ENCODE peak calls at places on chromosomes 11 and 22, in four cellular contexts. L, O, C and M are unnamed samples.

GRCh38 chr11:66007201-66007634 is 4.6 kb upstream of the CST6 start:
- DNase-seq in L (peak; percentile 81), O (no peak), C (no peak), M (no peak)

GRCh38 chr22:46072030-46072881 is 78.1 kb upstream of the PPARA start:
- DNase-seq in L (peak; percentile 46), O (peak; percentile 74), C (peak; percentile 47), M (peak; percentile 72)

GRCh38 chr11:122097419-122098001 is 18.5 kb downstream of the BLID start:
- DNase-seq in L (no peak), O (no peak), C (no peak), M (no peak)

GRCh38 chr11:548700-549603 is 11.6 kb downstream of the LMNTD2 start:
- DNase-seq in L (peak; percentile 54), O (no peak), C (no peak), M (no peak)

GRCh38 chr11:6259638-6260019 is at the start of gene CCKBR:
- DNase-seq in L (peak; percentile 68), O (no peak), C (no peak), M (no peak)

GRCh38 chr11:100851584-100852152 is 164.6 kb downstream of the ARHGAP42 start:
- DNase-seq in L (no peak), O (no peak), C (no peak), M (no peak)

GRCh38 chr11:129302386-129303101 is 73.1 kb upstream of the BARX2 start:
- DNase-seq in L (no peak), O (no peak), C (no peak), M (no peak)

GRCh38 chr11:90250970-90251369 is 28.1 kb upstream of the CHORDC1 start:
- DNase-seq in L (no peak), O (no peak), C (no peak), M (no peak)

GRCh38 chr11:13333456-13333957 is 55.9 kb downstream of the BMAL1 start:
- DNase-seq in L (no peak), O (no peak), C (no peak), M (no peak)

GRCh38 chr11:41659990-41660389 is 200.5 kb upstream of the LRRC4C start:
- DNase-seq in L (no peak), O (no peak), C (no peak), M (no peak)

GRCh38 chr11:118434123-118434552 is 2.2 kb upstream of the KMT2A start:
- DNase-seq in L (no peak), O (no peak), C (no peak), M (no peak)
- H3K27me3 ChIP-seq in L (no peaks in the 10 kb centered on the region), O (no peaks in the 10 kb centered on the region), C (no peaks in the 10 kb centered on the region), M (no peaks in the 10 kb centered on the region)

GRCh38 chr11:9263840-9264380 is 1.2 kb downstream of the DENND5A start:
- DNase-seq in L (no peak), O (no peak), C (no peak), M (no peak)

GRCh38 chr11:9266132-9266736 is 1.1 kb upstream of the DENND5A start:
- DNase-seq in L (no peak), O (no peak), C (no peak), M (no peak)

GRCh38 chr11:9265211-9266131 is at the start of gene DENND5A:
- DNase-seq in L (peak; percentile 91), O (peak; percentile 84), C (peak; percentile 85), M (no peak)

GRCh38 chr11:9264381-9265210 is 554 bp downstream of the DENND5A start:
- DNase-seq in L (peak; percentile 22), O (peak; percentile 64), C (peak; percentile 73), M (no peak)

GRCh38 chr11:9260182-9261146 is 4.7 kb downstream of the DENND5A start:
- DNase-seq in L (no peak), O (no peak), C (no peak), M (no peak)
- TF ChIP-seq CTCF in L (peak; percentile 15), O (no peak), C (no peak), M (peak; percentile 6)

DNA sequence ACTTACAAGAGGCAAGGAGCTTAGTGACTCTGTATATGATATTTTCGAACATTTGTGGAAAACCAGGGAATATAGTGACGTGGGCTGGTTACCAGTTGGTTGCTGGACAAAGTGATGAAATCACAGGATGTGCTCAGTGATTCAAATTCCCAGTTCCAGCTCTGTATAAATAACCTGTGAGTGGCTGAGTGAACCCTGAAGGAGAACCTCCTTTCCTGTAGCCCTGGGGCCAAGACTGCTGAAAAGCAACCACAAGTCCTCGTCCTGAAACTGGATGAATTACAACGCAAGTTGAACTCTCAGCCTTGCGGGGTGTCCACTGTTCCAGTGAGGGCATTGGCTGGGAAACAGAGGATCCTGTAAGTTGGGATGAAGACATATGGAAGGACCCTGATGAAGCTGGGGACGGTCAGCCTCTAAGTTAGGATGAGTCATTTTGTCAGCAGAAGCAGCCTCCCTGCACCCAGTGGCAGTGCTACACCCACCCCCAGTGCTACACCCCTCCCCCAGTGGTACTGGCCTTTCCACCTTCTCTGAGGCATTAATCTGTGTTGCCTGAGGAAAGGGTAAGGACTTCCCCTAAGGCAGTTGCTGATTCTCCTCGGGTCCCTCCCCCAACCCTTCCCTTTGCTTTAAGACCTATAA is 22.0 kb upstream of the CD81 start:
- DNase-seq in L (no peak), O (no peak), C (no peak), M (no peak)
- H3K27me3 ChIP-seq in L (no peaks in the 10 kb centered on the region), O (no peaks in the 10 kb centered on the region), C (no peaks in the 10 kb centered on the region), M (no peaks in the 10 kb centered on the region)

GRCh38 chr11:125257751-125258150 is 93.2 kb downstream of the PKNOX2 start:
- DNase-seq in L (no peak), O (no peak), C (no peak), M (no peak)

GRCh38 chr11:125258626-125259025 is 94.1 kb downstream of the PKNOX2 start:
- DNase-seq in L (no peak), O (no peak), C (no peak), M (no peak)

GRCh38 chr11:125253795-125254525 is 89.4 kb downstream of the PKNOX2 start:
- DNase-seq in L (no peak), O (no peak), C (no peak), M (no peak)

GRCh38 chr11:125256471-125257010 is 92.0 kb downstream of the PKNOX2 start:
- DNase-seq in L (no peak), O (no peak), C (no peak), M (no peak)

DNA sequence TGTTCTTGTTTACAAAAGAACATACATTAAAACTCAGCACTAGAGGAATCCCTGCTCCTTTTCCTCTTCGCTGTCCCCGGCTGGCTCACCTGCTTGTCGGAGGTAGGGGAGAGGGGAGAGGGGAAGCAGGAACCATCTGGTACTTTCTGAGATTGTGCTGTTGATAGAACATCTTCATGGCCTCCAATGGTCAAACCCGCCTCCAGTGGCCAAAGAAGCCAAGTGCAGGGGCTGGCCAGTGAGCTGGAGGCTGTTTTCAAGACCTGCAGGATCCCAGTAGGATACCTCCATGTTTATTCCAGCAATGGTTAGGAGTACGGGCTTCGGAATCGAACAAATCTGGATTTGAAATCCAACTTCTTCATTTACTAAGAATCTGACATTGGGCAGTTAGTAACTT is 92.6 kb downstream of the PKNOX2 start:
- DNase-seq in L (peak; percentile 83), O (no peak), C (no peak), M (no peak)
- TF ChIP-seq CTCF in L (peak; percentile 71), O (no peak), C (no peak), M (no peak)

GRCh38 chr11:33859306-33859705 is 32.6 kb downstream of the LMO2 start:
- DNase-seq in L (no peak), O (no peak), C (no peak), M (no peak)

GRCh38 chr11:33863418-33864172 is 28.3 kb downstream of the LMO2 start:
- DNase-seq in L (no peak), O (no peak), C (no peak), M (no peak)

GRCh38 chr11:33861911-33862310 is 30.0 kb downstream of the LMO2 start:
- DNase-seq in L (no peak), O (no peak), C (no peak), M (no peak)

GRCh38 chr11:33860926-33861325 is 30.9 kb downstream of the LMO2 start:
- DNase-seq in L (no peak), O (no peak), C (no peak), M (no peak)

GRCh38 chr11:33861366-33861765 is 30.5 kb downstream of the LMO2 start:
- DNase-seq in L (peak; percentile 38), O (no peak), C (no peak), M (no peak)
- H3K27me3 ChIP-seq in L (no peaks in the 10 kb centered on the region), O (no peaks in the 10 kb centered on the region), C (no peaks in the 10 kb centered on the region), M (peaks cover 17% of the 10 kb centered on the region)

GRCh38 chr22:48710410-48710809 is 1117.3 kb downstream of the BRD1 start:
- DNase-seq in L (no peak), O (no peak), C (no peak), M (peak; percentile 35)

GRCh38 chr22:48707749-48708557 is 1119.7 kb downstream of the BRD1 start:
- DNase-seq in L (peak; percentile 23), O (no peak), C (no peak), M (peak; percentile 25)

GRCh38 chr22:48708558-48709245 is 1119.0 kb downstream of the BRD1 start:
- DNase-seq in L (no peak), O (no peak), C (no peak), M (peak; percentile 23)

GRCh38 chr22:48709976-48710375 is 1117.7 kb downstream of the BRD1 start:
- DNase-seq in L (no peak), O (no peak), C (no peak), M (no peak)

DNA sequence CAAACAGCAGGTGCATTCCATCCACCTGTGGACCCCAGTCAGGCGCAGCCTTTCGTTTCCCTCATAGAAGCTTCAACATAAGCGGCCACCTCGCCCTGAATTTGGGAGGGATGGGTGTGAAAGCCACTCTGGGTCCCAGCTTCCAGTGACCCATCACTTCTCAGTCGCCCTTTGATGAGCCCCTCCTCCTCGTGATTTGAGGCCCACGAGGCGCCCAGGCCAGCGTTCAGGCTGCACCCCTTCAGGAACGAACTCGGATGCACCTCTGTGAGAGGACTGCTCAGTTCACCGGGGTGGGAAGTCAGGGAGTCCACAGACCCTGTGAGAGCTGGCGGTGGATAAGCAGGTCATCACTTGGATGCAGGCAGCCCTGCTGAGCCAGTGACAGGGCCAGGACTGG is 1118.2 kb downstream of the BRD1 start:
- DNase-seq in L (no peak), O (no peak), C (no peak), M (peak; percentile 23)
- TF ChIP-seq CTCF in L (no peak), O (no peak), C (no peak), M (no peak)

DNA sequence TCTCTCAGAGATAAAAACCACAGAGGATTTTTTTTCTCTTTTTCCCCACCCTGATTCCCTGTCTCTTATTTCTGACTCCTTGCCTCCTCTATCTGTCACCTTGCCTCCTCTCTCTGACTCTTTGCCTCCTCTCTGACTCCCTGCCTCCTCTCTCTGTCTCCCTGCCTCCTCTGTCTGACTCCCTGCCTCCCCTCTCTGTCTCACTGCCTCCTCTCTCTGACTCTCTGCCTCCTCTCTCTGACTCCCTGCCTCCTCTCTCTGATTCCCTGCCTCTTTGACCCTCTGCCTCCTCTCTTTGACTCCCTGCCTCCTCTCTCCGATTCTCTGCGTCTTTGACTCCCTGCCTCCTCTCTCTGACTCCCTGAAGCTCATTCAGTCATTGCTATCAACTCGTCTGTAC is 3.1 kb downstream of the RASD2 start:
- DNase-seq in L (no peak), O (no peak), C (no peak), M (no peak)
- H3K27me3 ChIP-seq in L (peaks cover 52% of the 10 kb centered on the region), O (no peaks in the 10 kb centered on the region), C (no peaks in the 10 kb centered on the region), M (peaks cover 8% of the 10 kb centered on the region)

GRCh38 chr22:22955276-22955798 is 67.7 kb downstream of the IGLL5 start:
- DNase-seq in L (no peak), O (no peak), C (no peak), M (no peak)

GRCh38 chr22:22953796-22954195 is 66.2 kb downstream of the IGLL5 start:
- DNase-seq in L (no peak), O (no peak), C (no peak), M (no peak)

GRCh38 chr22:22957090-22957489 is 69.5 kb downstream of the IGLL5 start:
- DNase-seq in L (no peak), O (peak; percentile 21), C (no peak), M (no peak)

GRCh38 chr22:22958621-22959020 is 71.0 kb downstream of the IGLL5 start:
- DNase-seq in L (no peak), O (no peak), C (no peak), M (no peak)

GRCh38 chr22:22955866-22956535 is 68.4 kb downstream of the IGLL5 start:
- DNase-seq in L (peak; percentile 68), O (peak; percentile 65), C (peak; percentile 40), M (no peak)
- TF ChIP-seq CTCF in L (peak; percentile 81), O (peak; percentile 87), C (peak; percentile 64), M (peak; percentile 85)